ENCODE peak calls at places on chromosomes 1 and 21, in five cellular contexts. X, A, F, V and K are unnamed samples.

GRCh38 chr1:86739901-86740507 is 35.6 kb downstream of the SH3GLB1 start:
- DNase-seq in A (peak; percentile 25), V (no peak), X (peak; percentile 34), F (no peak), K (no peak)

GRCh38 chr1:226872455-226872854 is 2.0 kb downstream of the PSEN2 start:
- DNase-seq in A (no peak), X (peak; percentile 53), V (no peak), F (no peak), K (no peak)

GRCh38 chr1:111938536-111938935 is 50.9 kb downstream of the KCND3 start:
- DNase-seq in V (no peak), A (no peak), X (no peak), F (no peak), K (no peak)

GRCh38 chr21:39669976-39670671 is 57.4 kb downstream of the B3GALT5 start:
- DNase-seq in A (no peak), F (no peak), V (no peak), X (no peak), K (no peak)

GRCh38 chr21:30340714-30341573 is 3.5 kb upstream of the KRTAP27-1 start:
- DNase-seq in X (peak; percentile 54), V (peak; percentile 29), F (peak; percentile 35), A (peak; percentile 30), K (no peak)

GRCh38 chr21:36606292-36606982 is 92.5 kb upstream of the SIM2 start:
- DNase-seq in X (no peak), V (no peak), A (no peak), F (no peak), K (no peak)

GRCh38 chr1:116288201-116288598 is 84.8 kb upstream of the ATP1A1 start:
- DNase-seq in V (no peak), X (no peak), A (peak; percentile 80), F (no peak), K (no peak)

GRCh38 chr1:165661691-165662090 is 30.7 kb downstream of the MGST3 start:
- DNase-seq in F (no peak), V (no peak), X (no peak), A (no peak), K (no peak)

GRCh38 chr1:67785847-67786753 is 47.2 kb downstream of the GNG12 start:
- DNase-seq in F (no peak), A (no peak), V (no peak), X (peak; percentile 26), K (no peak)

GRCh38 chr1:150549496-150550221 is 451 bp downstream of the ADAMTSL4 start:
- DNase-seq in X (no peak), F (no peak), A (no peak), V (no peak), K (peak; percentile 89)
- H3K4me1 ChIP-seq in X (peaks cover 20% of the 10 kb centered on the region), F (peaks cover 40% of the 10 kb centered on the region), A (peaks cover 9% of the 10 kb centered on the region), V (peaks cover 17% of the 10 kb centered on the region), K (peaks cover 12% of the 10 kb centered on the region)

DNA sequence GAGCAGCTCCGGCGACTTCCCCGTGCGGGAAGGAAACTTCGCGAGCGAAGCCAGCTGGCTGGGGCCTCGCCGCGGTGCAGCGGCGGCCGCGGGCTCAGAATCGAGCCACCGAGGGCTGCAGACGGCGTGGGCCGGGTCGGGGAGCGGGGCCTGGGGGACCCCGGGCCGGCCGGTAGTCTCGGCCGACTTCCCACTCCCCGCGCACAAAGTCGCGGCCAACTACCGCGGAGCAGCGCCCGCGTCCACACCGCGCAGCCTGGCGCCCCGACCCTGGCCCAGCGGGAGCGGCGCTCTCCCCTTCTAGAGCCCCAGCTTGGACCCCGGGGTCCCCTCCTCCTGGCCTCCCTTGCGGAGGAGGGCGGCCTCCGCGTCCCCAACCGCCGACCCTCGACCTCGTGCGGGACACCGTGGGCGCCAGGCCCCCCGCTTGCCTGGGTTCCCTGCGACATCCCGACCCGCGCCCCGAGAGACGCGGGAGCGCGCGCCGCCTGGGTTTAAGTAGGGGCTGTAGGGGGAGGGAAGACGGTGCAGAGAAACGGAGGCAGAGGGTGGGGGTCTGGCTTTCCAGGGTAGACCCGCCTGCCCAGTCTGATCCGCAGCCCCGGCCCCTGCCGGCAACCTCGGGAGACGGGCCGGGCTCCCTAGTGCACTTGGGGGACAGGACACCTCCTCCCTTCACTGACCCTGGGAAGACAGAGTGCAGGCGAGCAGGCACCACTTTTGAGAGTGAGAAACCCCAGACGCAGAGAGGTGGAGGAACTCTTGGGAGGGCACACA is 4.7 kb downstream of the PRDM16 start:
- DNase-seq in X (no peak), F (no peak), V (no peak), A (no peak), K (peak; percentile 61)
- H3K4me1 ChIP-seq in X (peaks cover 47% of the 10 kb centered on the region), F (peaks cover 7% of the 10 kb centered on the region), V (no peaks in the 10 kb centered on the region), A (no peaks in the 10 kb centered on the region), K (peaks cover 4% of the 10 kb centered on the region)

DNA sequence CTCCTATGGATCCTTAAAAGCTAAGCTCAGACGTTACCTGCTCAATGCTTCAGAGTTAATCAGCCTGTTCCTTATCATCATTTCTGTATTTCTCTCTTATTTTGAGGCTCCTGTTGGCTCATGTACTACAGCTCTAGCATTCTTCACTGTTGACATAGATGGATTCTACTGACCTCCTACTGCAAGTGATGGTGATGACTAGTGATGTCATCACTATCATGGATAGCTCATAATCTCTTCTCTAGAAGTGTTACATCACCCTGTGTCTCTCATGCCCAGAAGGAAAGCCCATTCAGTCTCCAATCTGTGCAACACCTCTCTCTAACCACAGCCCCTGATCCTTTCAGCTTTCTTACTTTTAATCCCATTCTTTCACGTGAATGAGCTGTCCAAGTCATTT is 168.2 kb upstream of the DPT start:
- DNase-seq in V (no peak), X (peak; percentile 6), A (no peak), F (no peak), K (no peak)
- H3K4me1 ChIP-seq in V (no peaks in the 10 kb centered on the region), X (no peaks in the 10 kb centered on the region), A (no peaks in the 10 kb centered on the region), F (no peaks in the 10 kb centered on the region), K (peaks cover 3% of the 10 kb centered on the region)

DNA sequence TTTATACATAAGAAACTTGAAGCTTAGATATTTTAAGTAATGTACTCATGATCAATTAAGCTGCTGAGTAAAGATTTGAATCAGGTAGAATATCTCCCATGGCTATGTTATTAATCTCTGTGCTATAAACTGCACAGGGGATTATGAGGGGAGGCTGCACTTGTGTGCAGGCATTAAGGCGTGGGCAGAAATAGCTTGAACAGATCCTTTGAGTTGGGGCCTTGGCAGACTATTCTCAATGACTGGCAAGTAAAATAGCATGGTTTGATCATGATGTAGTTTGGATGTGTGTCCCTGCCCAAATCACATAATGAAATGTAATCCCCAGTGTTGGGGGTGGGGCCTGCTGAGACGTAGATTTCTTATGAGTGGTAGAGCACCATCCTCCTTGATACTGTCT is 220.3 kb downstream of the PLPP3 start:
- DNase-seq in X (no peak), F (no peak), V (no peak), A (no peak), K (no peak)
- H3K4me1 ChIP-seq in X (peaks cover 38% of the 10 kb centered on the region), F (peaks cover 6% of the 10 kb centered on the region), V (peaks cover 9% of the 10 kb centered on the region), A (no peaks in the 10 kb centered on the region), K (no peaks in the 10 kb centered on the region)